ENCODE peak calls at places on chromosomes 5 and 9, in six cellular contexts. One of them, this sample, is unnamed.
A peak's percentile ranks its signal among the peaks of the same experiment; 100 is the strongest.

GRCh38 chr5:169862348-169862905 is 117.9 kb downstream of the INSYN2B start:
- DNase-seq in NCI-H1105: no peak
- DNase-seq in NCI-H748 treated with DMSO at 0.1 percent for 48 hours: no peak
- DNase-seq in activated T-cell treated with anti-CD3 and anti-CD28 coated beads for 1 hour: no peak
- DNase-seq in naive B cell: no peak
- DNase-seq in astrocyte: peak; percentile 78
- DNase-seq in this sample: no peak

GRCh38 chr9:34500623-34501267 is 22.0 kb downstream of the ENHO start:
- DNase-seq in NCI-H748 treated with DMSO at 0.1 percent for 48 hours: peak; percentile 74
- DNase-seq in naive B cell: peak; percentile 61
- DNase-seq in astrocyte: no peak
- DNase-seq in NCI-H1105: peak; percentile 49
- DNase-seq in activated T-cell treated with anti-CD3 and anti-CD28 coated beads for 1 hour: peak; percentile 69
- DNase-seq in this sample: peak; percentile 49

GRCh38 chr5:50595199-50595598 is 71.2 kb upstream of the PARP8 start:
- DNase-seq in naive B cell: no peak
- DNase-seq in astrocyte: peak; percentile 89
- DNase-seq in NCI-H748 treated with DMSO at 0.1 percent for 48 hours: no peak
- DNase-seq in NCI-H1105: no peak
- DNase-seq in activated T-cell treated with anti-CD3 and anti-CD28 coated beads for 1 hour: no peak
- DNase-seq in this sample: no peak

GRCh38 chr5:91219803-91220371 is 163.2 kb downstream of the ARRDC3 start:
- DNase-seq in NCI-H748 treated with DMSO at 0.1 percent for 48 hours: no peak
- DNase-seq in activated T-cell treated with anti-CD3 and anti-CD28 coated beads for 1 hour: peak; percentile 7
- DNase-seq in astrocyte: no peak
- DNase-seq in naive B cell: no peak
- DNase-seq in NCI-H1105: no peak
- DNase-seq in this sample: no peak

GRCh38 chr9:122226142-122226757 is 2.5 kb downstream of the LHX6 start:
- DNase-seq in astrocyte: no peak
- DNase-seq in naive B cell: no peak
- DNase-seq in NCI-H748 treated with DMSO at 0.1 percent for 48 hours: no peak
- DNase-seq in NCI-H1105: no peak
- DNase-seq in activated T-cell treated with anti-CD3 and anti-CD28 coated beads for 1 hour: no peak
- DNase-seq in this sample: no peak

GRCh38 chr5:177546262-177546741 is 8.1 kb downstream of the FAM193B start:
- DNase-seq in naive B cell: no peak
- DNase-seq in activated T-cell treated with anti-CD3 and anti-CD28 coated beads for 1 hour: no peak
- DNase-seq in NCI-H748 treated with DMSO at 0.1 percent for 48 hours: no peak
- DNase-seq in NCI-H1105: no peak
- DNase-seq in astrocyte: peak; percentile 97
- DNase-seq in this sample: no peak

GRCh38 chr5:79511945-79512493 is 1.9 kb downstream of the HOMER1 start:
- DNase-seq in astrocyte: no peak
- DNase-seq in naive B cell: peak; percentile 9
- DNase-seq in activated T-cell treated with anti-CD3 and anti-CD28 coated beads for 1 hour: no peak
- DNase-seq in NCI-H748 treated with DMSO at 0.1 percent for 48 hours: no peak
- DNase-seq in NCI-H1105: no peak
- DNase-seq in this sample: peak; percentile 11

GRCh38 chr5:87266914-87267573 is 639 bp upstream of the RASA1 start:
- DNase-seq in NCI-H1105: no peak
- DNase-seq in naive B cell: no peak
- DNase-seq in astrocyte: no peak
- DNase-seq in NCI-H748 treated with DMSO at 0.1 percent for 48 hours: no peak
- DNase-seq in activated T-cell treated with anti-CD3 and anti-CD28 coated beads for 1 hour: no peak
- DNase-seq in this sample: no peak

GRCh38 chr5:34715711-34716110 is 59.6 kb downstream of the RAI14 start:
- DNase-seq in NCI-H748 treated with DMSO at 0.1 percent for 48 hours: no peak
- DNase-seq in naive B cell: no peak
- DNase-seq in activated T-cell treated with anti-CD3 and anti-CD28 coated beads for 1 hour: no peak
- DNase-seq in NCI-H1105: no peak
- DNase-seq in astrocyte: peak; percentile 66
- DNase-seq in this sample: no peak

GRCh38 chr5:68593211-68593701 is 377.7 kb downstream of the PIK3R1 start:
- DNase-seq in NCI-H748 treated with DMSO at 0.1 percent for 48 hours: no peak
- DNase-seq in naive B cell: no peak
- DNase-seq in activated T-cell treated with anti-CD3 and anti-CD28 coated beads for 1 hour: no peak
- DNase-seq in astrocyte: no peak
- DNase-seq in NCI-H1105: no peak
- DNase-seq in this sample: no peak

GRCh38 chr5:1551426-1551825 is 27.7 kb upstream of the LPCAT1 start:
- DNase-seq in NCI-H1105: no peak
- DNase-seq in astrocyte: no peak
- DNase-seq in NCI-H748 treated with DMSO at 0.1 percent for 48 hours: no peak
- DNase-seq in naive B cell: no peak
- DNase-seq in activated T-cell treated with anti-CD3 and anti-CD28 coated beads for 1 hour: no peak
- DNase-seq in this sample: no peak

GRCh38 chr5:52502591-52502990 is 285.1 kb upstream of the ITGA1 start:
- DNase-seq in activated T-cell treated with anti-CD3 and anti-CD28 coated beads for 1 hour: no peak
- DNase-seq in NCI-H1105: peak; percentile 75
- DNase-seq in naive B cell: no peak
- DNase-seq in NCI-H748 treated with DMSO at 0.1 percent for 48 hours: peak; percentile 63
- DNase-seq in astrocyte: no peak
- DNase-seq in this sample: peak; percentile 35

GRCh38 chr9:77876091-77876490 is 155.5 kb downstream of the GNAQ start:
- DNase-seq in astrocyte: peak; percentile 44
- DNase-seq in NCI-H748 treated with DMSO at 0.1 percent for 48 hours: no peak
- DNase-seq in NCI-H1105: no peak
- DNase-seq in naive B cell: no peak
- DNase-seq in activated T-cell treated with anti-CD3 and anti-CD28 coated beads for 1 hour: no peak
- DNase-seq in this sample: no peak

GRCh38 chr5:80967500-80968181 is 7.5 kb downstream of the RASGRF2 start:
- DNase-seq in NCI-H748 treated with DMSO at 0.1 percent for 48 hours: no peak
- DNase-seq in astrocyte: peak; percentile 87
- DNase-seq in activated T-cell treated with anti-CD3 and anti-CD28 coated beads for 1 hour: no peak
- DNase-seq in NCI-H1105: no peak
- DNase-seq in naive B cell: no peak
- DNase-seq in this sample: no peak

This sample was measured in NCI-H2227 treated with DMSO at 0.1 percent for 48 hours.